ENCODE peak calls at places on chromosome 19, in six cellular contexts. T is activated CD8-positive, alpha-beta memory T cell treated with anti-CD3 and anti-CD28 coated beads, Interleukin-2, amount 50 U/mL, for 48 hours; V is occipital lobe; Z is amygdala; C is HEK293T; P is T-cell. A is an unnamed sample.

GRCh38 chr19:15225797-15226196 is 6.5 kb downstream of the EPHX3 start:
- DNase-seq in V (no peak), Z (no peak), P (no peak), T (no peak), C (no peak), A (no peak)

GRCh38 chr19:474126-475078 is 13.6 kb upstream of the SHC2 start:
- DNase-seq in V (no peak), Z (no peak), C (no peak), T (no peak), P (no peak), A (no peak)

GRCh38 chr19:47239610-47240296 is 8.8 kb upstream of the BBC3 start:
- DNase-seq in T (peak), C (no peak), P (no peak), Z (peak), V (peak), A (peak)

GRCh38 chr19:50933640-50934039 is 19.2 kb downstream of the KLK5 start:
- DNase-seq in C (no peak), Z (no peak), T (no peak), V (no peak), P (no peak), A (no peak)

GRCh38 chr19:17469092-17469370 is 1.3 kb upstream of the SLC27A1 start:
- DNase-seq in Z (no peak), V (no peak), T (no peak), P (peak), C (no peak), A (no peak)

GRCh38 chr19:48403606-48404005 is 10.1 kb downstream of the GRIN2D start:
- DNase-seq in V (peak), P (peak), Z (peak), T (no peak), C (peak), A (peak)

GRCh38 chr19:10617409-10618121 is 7.8 kb upstream of the SLC44A2 start:
- DNase-seq in C (no peak), T (no peak), P (no peak), V (no peak), Z (no peak), A (no peak)

GRCh38 chr19:36169084-36169760 is 17.0 kb upstream of the COX7A1 start:
- DNase-seq in C (no peak), T (no peak), P (no peak), Z (no peak), V (no peak), A (no peak)

GRCh38 chr19:56301152-56301551 is 13.5 kb downstream of the ZSCAN5A start:
- DNase-seq in C (no peak), T (no peak), P (no peak), V (no peak), Z (no peak), A (no peak)

GRCh38 chr19:17933414-17934129 is 757 bp downstream of the CCDC124 start:
- DNase-seq in V (no peak), Z (no peak), C (no peak), T (no peak), P (no peak), A (no peak)

GRCh38 chr19:31064486-31064885 is 284.8 kb downstream of the TSHZ3 start:
- DNase-seq in V (no peak), T (no peak), Z (no peak), C (no peak), P (no peak), A (no peak)

GRCh38 chr19:46351241-46352041 is 4.6 kb downstream of the PPP5C start:
- DNase-seq in Z (no peak), C (no peak), T (no peak), P (no peak), V (no peak), A (no peak)

GRCh38 chr19:19260842-19261241 is 12.3 kb downstream of the TM6SF2 start:
- DNase-seq in V (no peak), T (no peak), P (no peak), C (no peak), Z (no peak), A (no peak)

GRCh38 chr19:7722231-7722651 is 9.7 kb downstream of the CLEC4G start:
- DNase-seq in Z (no peak), P (no peak), C (no peak), V (no peak), T (no peak), A (no peak)

GRCh38 chr19:17332677-17333581 is 1.7 kb downstream of the ANO8 start:
- DNase-seq in T (peak), Z (peak), P (no peak), C (peak), V (no peak), A (peak)

GRCh38 chr19:2602391-2603181 is 99.9 kb downstream of the GNG7 start:
- DNase-seq in T (peak), V (peak), Z (peak), P (no peak), C (no peak), A (peak)

GRCh38 chr19:41437944-41438574 is 1.7 kb downstream of the DMAC2 start:
- DNase-seq in T (no peak), C (no peak), V (no peak), Z (no peak), P (no peak), A (no peak)

GRCh38 chr19:35757231-35757748 is 461 bp upstream of the HSPB6 start:
- DNase-seq in P (no peak), V (peak), C (peak), Z (no peak), T (peak), A (peak)

GRCh38 chr19:50716178-50717025 is 3.2 kb downstream of the SHANK1 start:
- DNase-seq in T (no peak), C (no peak), V (no peak), Z (no peak), P (no peak), A (no peak)

GRCh38 chr19:30102239-30102638 is 160.2 kb downstream of the URI1 start:
- DNase-seq in C (no peak), Z (no peak), P (no peak), V (no peak), T (no peak), A (no peak)

A was measured in ecto neural progenitor cell.